ENCODE peak calls at places on chromosomes 3 and 15, in six cellular contexts. One of them, this sample, is unnamed.

GRCh38 chr3:139710212-139710611 is 32.4 kb upstream of the NMNAT3 start:
- DNase-seq in upper lobe of right lung: no peak
- DNase-seq in H9: no peak
- DNase-seq in activated CD8-positive, alpha-beta memory T cell treated with anti-CD3 and anti-CD28 coated beads for 48 hours: no peak
- DNase-seq in astrocyte: no peak
- DNase-seq in neuronal stem cell: no peak
- DNase-seq in this sample: no peak

GRCh38 chr3:177622520-177622919 is 425.2 kb upstream of the TBL1XR1 start:
- DNase-seq in astrocyte: no peak
- DNase-seq in upper lobe of right lung: no peak
- DNase-seq in neuronal stem cell: no peak
- DNase-seq in activated CD8-positive, alpha-beta memory T cell treated with anti-CD3 and anti-CD28 coated beads for 48 hours: no peak
- DNase-seq in H9: no peak
- DNase-seq in this sample: no peak

GRCh38 chr15:40770147-40770721 is 454 bp downstream of the C15orf62 start:
- DNase-seq in astrocyte: no peak
- DNase-seq in upper lobe of right lung: no peak
- DNase-seq in activated CD8-positive, alpha-beta memory T cell treated with anti-CD3 and anti-CD28 coated beads for 48 hours: no peak
- DNase-seq in H9: no peak
- DNase-seq in neuronal stem cell: no peak
- DNase-seq in this sample: peak

GRCh38 chr3:134253475-134254231 is 3.0 kb upstream of the RYK start:
- DNase-seq in H9: no peak
- DNase-seq in neuronal stem cell: no peak
- DNase-seq in activated CD8-positive, alpha-beta memory T cell treated with anti-CD3 and anti-CD28 coated beads for 48 hours: no peak
- DNase-seq in upper lobe of right lung: no peak
- DNase-seq in astrocyte: no peak
- DNase-seq in this sample: no peak

GRCh38 chr3:52820741-52821140 is 9.7 kb downstream of the ITIH4 start:
- DNase-seq in activated CD8-positive, alpha-beta memory T cell treated with anti-CD3 and anti-CD28 coated beads for 48 hours: no peak
- DNase-seq in upper lobe of right lung: no peak
- DNase-seq in neuronal stem cell: peak
- DNase-seq in H9: peak
- DNase-seq in astrocyte: no peak
- DNase-seq in this sample: no peak

GRCh38 chr15:30791239-30791638 is 112.5 kb upstream of the FAN1 start:
- DNase-seq in astrocyte: no peak
- DNase-seq in upper lobe of right lung: no peak
- DNase-seq in activated CD8-positive, alpha-beta memory T cell treated with anti-CD3 and anti-CD28 coated beads for 48 hours: no peak
- DNase-seq in H9: peak
- DNase-seq in neuronal stem cell: no peak
- DNase-seq in this sample: no peak

GRCh38 chr15:92277776-92278175 is 115.9 kb upstream of the ST8SIA2 start:
- DNase-seq in astrocyte: no peak
- DNase-seq in neuronal stem cell: no peak
- DNase-seq in H9: peak
- DNase-seq in upper lobe of right lung: no peak
- DNase-seq in activated CD8-positive, alpha-beta memory T cell treated with anti-CD3 and anti-CD28 coated beads for 48 hours: no peak
- DNase-seq in this sample: peak

GRCh38 chr15:88982304-88982945 is 69.2 kb upstream of the MFGE8 start:
- DNase-seq in neuronal stem cell: no peak
- DNase-seq in activated CD8-positive, alpha-beta memory T cell treated with anti-CD3 and anti-CD28 coated beads for 48 hours: no peak
- DNase-seq in H9: no peak
- DNase-seq in astrocyte: peak
- DNase-seq in upper lobe of right lung: no peak
- DNase-seq in this sample: no peak

GRCh38 chr3:132726341-132726823 is 4.2 kb upstream of the NPHP3 start:
- DNase-seq in astrocyte: no peak
- DNase-seq in H9: no peak
- DNase-seq in upper lobe of right lung: no peak
- DNase-seq in neuronal stem cell: peak
- DNase-seq in activated CD8-positive, alpha-beta memory T cell treated with anti-CD3 and anti-CD28 coated beads for 48 hours: no peak
- DNase-seq in this sample: no peak

GRCh38 chr3:73762855-73763254 is 138.1 kb upstream of the PDZRN3 start:
- DNase-seq in activated CD8-positive, alpha-beta memory T cell treated with anti-CD3 and anti-CD28 coated beads for 48 hours: no peak
- DNase-seq in astrocyte: no peak
- DNase-seq in H9: peak
- DNase-seq in upper lobe of right lung: no peak
- DNase-seq in neuronal stem cell: no peak
- DNase-seq in this sample: no peak

GRCh38 chr3:195895078-195895899 is 13.1 kb downstream of the TNK2 start:
- DNase-seq in H9: no peak
- DNase-seq in activated CD8-positive, alpha-beta memory T cell treated with anti-CD3 and anti-CD28 coated beads for 48 hours: peak
- DNase-seq in neuronal stem cell: peak
- DNase-seq in astrocyte: no peak
- DNase-seq in upper lobe of right lung: peak
- DNase-seq in this sample: peak

GRCh38 chr3:79886204-79886603 is 118.4 kb upstream of the ROBO1 start:
- DNase-seq in activated CD8-positive, alpha-beta memory T cell treated with anti-CD3 and anti-CD28 coated beads for 48 hours: no peak
- DNase-seq in neuronal stem cell: no peak
- DNase-seq in astrocyte: no peak
- DNase-seq in upper lobe of right lung: no peak
- DNase-seq in H9: no peak
- DNase-seq in this sample: no peak